ENCODE peak calls at places on chromosomes 4 and X, in seven cellular contexts. D is OCI-M1; X is naive thymus-derived CD4-positive, alpha-beta T cell; T is activated CD8-positive, alpha-beta memory T cell treated with anti-CD3 and anti-CD28 coated beads, Interleukin-2, amount 50 U/mL, for 48 hours; U is DMS79 treated with DMSO at 0.1 percent for 48 hours; O is stimulated activated CD8-positive, alpha-beta memory T cell treated with anti-CD3 and anti-CD28 coated beads, Interleukin-12 subunit alpha, Interleukin-12 subunit beta, amount 100 ng/mL, for 4 hours; R is Daoy. Z is an unnamed sample.

GRCh38 chr4:97493815-97494518 is 649.3 kb downstream of the STPG2 start:
- DNase-seq in D (no peak), X (no peak), T (no peak), U (no peak), O (no peak), R (no peak), Z (no peak)

GRCh38 chr4:128387600-128388351 is 100.2 kb upstream of the PGRMC2 start:
- DNase-seq in D (no peak), X (no peak), T (no peak), U (no peak), O (no peak), R (peak), Z (no peak)

GRCh38 chrX:133569217-133569616 is 153.9 kb upstream of the GPC4 start:
- DNase-seq in D (no peak), X (no peak), T (no peak), U (no peak), O (no peak), R (no peak), Z (no peak)

GRCh38 chrX:78199851-78200250 is 60.4 kb upstream of the TAF9B start:
- DNase-seq in D (peak), X (peak), T (no peak), U (no peak), O (no peak), R (no peak), Z (no peak)

GRCh38 chrX:107940095-107940494 is 42.1 kb downstream of the TEX13B start:
- DNase-seq in D (no peak), X (no peak), T (no peak), U (no peak), O (no peak), R (peak), Z (no peak)

GRCh38 chrX:70025464-70025863 is 24.3 kb downstream of the AWAT2 start:
- DNase-seq in D (peak), X (no peak), T (no peak), U (no peak), O (no peak), R (no peak), Z (no peak)

GRCh38 chr4:128821151-128821550 is 11.7 kb downstream of the JADE1 start:
- DNase-seq in D (no peak), X (no peak), T (no peak), U (no peak), O (no peak), R (no peak), Z (no peak)

GRCh38 chrX:41684138-41684537 is 4.6 kb upstream of the GPR34 start:
- DNase-seq in D (no peak), X (no peak), T (no peak), U (no peak), O (no peak), R (no peak), Z (no peak)

GRCh38 chr4:127622923-127623754 is 9.6 kb upstream of the INTU start:
- DNase-seq in D (no peak), X (no peak), T (peak), U (peak), O (no peak), R (peak), Z (no peak)

GRCh38 chrX:13023526-13024469 is 20.6 kb downstream of the FAM9C start:
- DNase-seq in D (no peak), X (no peak), T (no peak), U (no peak), O (no peak), R (no peak), Z (no peak)

GRCh38 chr4:7388627-7389026 is 46.1 kb downstream of the PSAPL1 start:
- DNase-seq in D (no peak), X (no peak), T (peak), U (no peak), O (no peak), R (no peak), Z (no peak)

GRCh38 chr4:26525136-26525535 is 34.9 kb upstream of the CCKAR start:
- DNase-seq in D (no peak), X (no peak), T (no peak), U (no peak), O (no peak), R (peak), Z (no peak)

GRCh38 chr4:34649716-34650115 is 1594.6 kb downstream of the ARAP2 start:
- DNase-seq in D (no peak), X (no peak), T (no peak), U (no peak), O (no peak), R (no peak), Z (no peak)

GRCh38 chrX:131792356-131792749 is 230.7 kb upstream of the STK26 start:
- DNase-seq in D (no peak), X (peak), T (no peak), U (peak), O (peak), R (no peak), Z (no peak)

GRCh38 chrX:102720237-102721168 is at the start of gene GPRASP3:
- DNase-seq in D (peak), X (peak), T (peak), U (peak), O (peak), R (peak), Z (peak)

GRCh38 chrX:129654652-129655546 is at the start of gene APLN:
- DNase-seq in D (peak), X (no peak), T (peak), U (peak), O (no peak), R (peak), Z (no peak)

GRCh38 chr4:142500966-142501365 is 345.1 kb downstream of the INPP4B start:
- DNase-seq in D (no peak), X (no peak), T (no peak), U (no peak), O (no peak), R (no peak), Z (no peak)

GRCh38 chr4:78058591-78059523 is 1.7 kb downstream of the FRAS1 start:
- DNase-seq in D (peak), X (peak), T (peak), U (peak), O (no peak), R (peak), Z (no peak)

GRCh38 chr4:118849867-118850812 is 14.2 kb upstream of the SEC24D start:
- DNase-seq in D (peak), X (peak), T (no peak), U (peak), O (peak), R (peak), Z (no peak)

Z was measured in stimulated activated effector memory CD8-positive, alpha-beta T cell treated with anti-CD3 and anti-CD28 coated beads, Interleukin-12 subunit alpha, Interleukin-12 subunit beta, amount 100 ng/mL, for 72 hours.